ENCODE peak calls at places on chromosomes 16 and 17, in ten cellular contexts. One of them, this sample, is unnamed.

GRCh38 chr16:4968879-4969278 is 10.7 kb downstream of the SEC14L5 start:
- DNase-seq in stimulated activated CD4-positive, alpha-beta T cell treated with anti-CD3 and anti-CD28 coated beads, Interleukin-1b, Interleukin-23, amount 100 ng/mL, for 48 hours: no peak
- DNase-seq in GM19239: no peak
- DNase-seq in amygdala: no peak
- DNase-seq in lower leg skin: no peak
- DNase-seq in astrocyte of the hippocampus: peak
- DNase-seq in ascending aorta: no peak
- DNase-seq in HL-60: no peak
- DNase-seq in T-helper 2 cell: no peak
- DNase-seq in effector CD4-positive, alpha-beta T cell: no peak
- DNase-seq in this sample: no peak

GRCh38 chr16:87652799-87653198 is 50.5 kb downstream of the JPH3 start:
- DNase-seq in HL-60: peak
- DNase-seq in ascending aorta: no peak
- DNase-seq in effector CD4-positive, alpha-beta T cell: no peak
- DNase-seq in amygdala: no peak
- DNase-seq in astrocyte of the hippocampus: no peak
- DNase-seq in stimulated activated CD4-positive, alpha-beta T cell treated with anti-CD3 and anti-CD28 coated beads, Interleukin-1b, Interleukin-23, amount 100 ng/mL, for 48 hours: no peak
- DNase-seq in T-helper 2 cell: no peak
- DNase-seq in GM19239: no peak
- DNase-seq in lower leg skin: no peak
- DNase-seq in this sample: no peak

GRCh38 chr17:64259922-64260321 is 3.1 kb downstream of the TEX2 start:
- DNase-seq in T-helper 2 cell: no peak
- DNase-seq in stimulated activated CD4-positive, alpha-beta T cell treated with anti-CD3 and anti-CD28 coated beads, Interleukin-1b, Interleukin-23, amount 100 ng/mL, for 48 hours: no peak
- DNase-seq in lower leg skin: no peak
- DNase-seq in effector CD4-positive, alpha-beta T cell: no peak
- DNase-seq in astrocyte of the hippocampus: peak
- DNase-seq in HL-60: peak
- DNase-seq in ascending aorta: no peak
- DNase-seq in GM19239: no peak
- DNase-seq in amygdala: no peak
- DNase-seq in this sample: no peak

GRCh38 chr17:14790518-14790917 is 474.6 kb downstream of the PMP22 start:
- DNase-seq in GM19239: no peak
- DNase-seq in stimulated activated CD4-positive, alpha-beta T cell treated with anti-CD3 and anti-CD28 coated beads, Interleukin-1b, Interleukin-23, amount 100 ng/mL, for 48 hours: no peak
- DNase-seq in HL-60: peak
- DNase-seq in lower leg skin: no peak
- DNase-seq in amygdala: no peak
- DNase-seq in effector CD4-positive, alpha-beta T cell: no peak
- DNase-seq in astrocyte of the hippocampus: no peak
- DNase-seq in T-helper 2 cell: no peak
- DNase-seq in ascending aorta: no peak
- DNase-seq in this sample: no peak

GRCh38 chr16:57264950-57265371 is 19.5 kb downstream of the PLLP start:
- DNase-seq in astrocyte of the hippocampus: no peak
- DNase-seq in amygdala: no peak
- DNase-seq in HL-60: no peak
- DNase-seq in lower leg skin: peak
- DNase-seq in T-helper 2 cell: no peak
- DNase-seq in GM19239: no peak
- DNase-seq in ascending aorta: no peak
- DNase-seq in effector CD4-positive, alpha-beta T cell: no peak
- DNase-seq in stimulated activated CD4-positive, alpha-beta T cell treated with anti-CD3 and anti-CD28 coated beads, Interleukin-1b, Interleukin-23, amount 100 ng/mL, for 48 hours: no peak
- DNase-seq in this sample: no peak

GRCh38 chr17:80082403-80083135 is 18.8 kb upstream of the GAA start:
- DNase-seq in GM19239: peak
- DNase-seq in HL-60: peak
- DNase-seq in lower leg skin: peak
- DNase-seq in astrocyte of the hippocampus: peak
- DNase-seq in ascending aorta: peak
- DNase-seq in amygdala: no peak
- DNase-seq in stimulated activated CD4-positive, alpha-beta T cell treated with anti-CD3 and anti-CD28 coated beads, Interleukin-1b, Interleukin-23, amount 100 ng/mL, for 48 hours: peak
- DNase-seq in effector CD4-positive, alpha-beta T cell: peak
- DNase-seq in T-helper 2 cell: peak
- DNase-seq in this sample: peak

GRCh38 chr16:3045758-3046505 is 429 bp upstream of the MMP25 start:
- DNase-seq in effector CD4-positive, alpha-beta T cell: no peak
- DNase-seq in GM19239: peak
- DNase-seq in T-helper 2 cell: no peak
- DNase-seq in HL-60: peak
- DNase-seq in stimulated activated CD4-positive, alpha-beta T cell treated with anti-CD3 and anti-CD28 coated beads, Interleukin-1b, Interleukin-23, amount 100 ng/mL, for 48 hours: no peak
- DNase-seq in lower leg skin: no peak
- DNase-seq in amygdala: no peak
- DNase-seq in astrocyte of the hippocampus: peak
- DNase-seq in ascending aorta: no peak
- DNase-seq in this sample: peak

GRCh38 chr16:24463196-24463945 is 76.0 kb upstream of the RBBP6 start:
- DNase-seq in amygdala: no peak
- DNase-seq in astrocyte of the hippocampus: no peak
- DNase-seq in lower leg skin: no peak
- DNase-seq in ascending aorta: no peak
- DNase-seq in stimulated activated CD4-positive, alpha-beta T cell treated with anti-CD3 and anti-CD28 coated beads, Interleukin-1b, Interleukin-23, amount 100 ng/mL, for 48 hours: no peak
- DNase-seq in GM19239: no peak
- DNase-seq in HL-60: no peak
- DNase-seq in T-helper 2 cell: no peak
- DNase-seq in effector CD4-positive, alpha-beta T cell: no peak
- DNase-seq in this sample: no peak

GRCh38 chr17:14098246-14098645 is 28.9 kb downstream of the COX10 start:
- DNase-seq in ascending aorta: no peak
- DNase-seq in stimulated activated CD4-positive, alpha-beta T cell treated with anti-CD3 and anti-CD28 coated beads, Interleukin-1b, Interleukin-23, amount 100 ng/mL, for 48 hours: no peak
- DNase-seq in lower leg skin: no peak
- DNase-seq in effector CD4-positive, alpha-beta T cell: no peak
- DNase-seq in astrocyte of the hippocampus: no peak
- DNase-seq in T-helper 2 cell: no peak
- DNase-seq in amygdala: no peak
- DNase-seq in HL-60: no peak
- DNase-seq in GM19239: no peak
- DNase-seq in this sample: no peak

GRCh38 chr17:46770818-46771600 is 47.5 kb downstream of the WNT3 start:
- DNase-seq in amygdala: no peak
- DNase-seq in ascending aorta: no peak
- DNase-seq in lower leg skin: no peak
- DNase-seq in T-helper 2 cell: no peak
- DNase-seq in effector CD4-positive, alpha-beta T cell: no peak
- DNase-seq in astrocyte of the hippocampus: peak
- DNase-seq in stimulated activated CD4-positive, alpha-beta T cell treated with anti-CD3 and anti-CD28 coated beads, Interleukin-1b, Interleukin-23, amount 100 ng/mL, for 48 hours: peak
- DNase-seq in HL-60: peak
- DNase-seq in GM19239: peak
- DNase-seq in this sample: peak

GRCh38 chr17:38706625-38707298 is 1.7 kb downstream of the MLLT6 start:
- DNase-seq in GM19239: no peak
- DNase-seq in lower leg skin: no peak
- DNase-seq in stimulated activated CD4-positive, alpha-beta T cell treated with anti-CD3 and anti-CD28 coated beads, Interleukin-1b, Interleukin-23, amount 100 ng/mL, for 48 hours: no peak
- DNase-seq in astrocyte of the hippocampus: no peak
- DNase-seq in HL-60: no peak
- DNase-seq in T-helper 2 cell: no peak
- DNase-seq in amygdala: no peak
- DNase-seq in ascending aorta: peak
- DNase-seq in effector CD4-positive, alpha-beta T cell: peak
- DNase-seq in this sample: no peak

GRCh38 chr17:75647061-75647460 is 13.8 kb downstream of the SMIM5 start:
- DNase-seq in T-helper 2 cell: no peak
- DNase-seq in stimulated activated CD4-positive, alpha-beta T cell treated with anti-CD3 and anti-CD28 coated beads, Interleukin-1b, Interleukin-23, amount 100 ng/mL, for 48 hours: no peak
- DNase-seq in GM19239: no peak
- DNase-seq in ascending aorta: no peak
- DNase-seq in astrocyte of the hippocampus: no peak
- DNase-seq in effector CD4-positive, alpha-beta T cell: no peak
- DNase-seq in amygdala: no peak
- DNase-seq in lower leg skin: no peak
- DNase-seq in HL-60: no peak
- DNase-seq in this sample: no peak

GRCh38 chr17:49952209-49952911 is 16.6 kb upstream of the DLX4 start:
- DNase-seq in amygdala: no peak
- DNase-seq in GM19239: peak
- DNase-seq in HL-60: peak
- DNase-seq in ascending aorta: peak
- DNase-seq in astrocyte of the hippocampus: peak
- DNase-seq in lower leg skin: peak
- DNase-seq in stimulated activated CD4-positive, alpha-beta T cell treated with anti-CD3 and anti-CD28 coated beads, Interleukin-1b, Interleukin-23, amount 100 ng/mL, for 48 hours: peak
- DNase-seq in T-helper 2 cell: peak
- DNase-seq in effector CD4-positive, alpha-beta T cell: peak
- DNase-seq in this sample: peak

GRCh38 chr16:56780646-56781045 is 50.7 kb downstream of the NUP93 start:
- DNase-seq in HL-60: peak
- DNase-seq in effector CD4-positive, alpha-beta T cell: no peak
- DNase-seq in T-helper 2 cell: no peak
- DNase-seq in astrocyte of the hippocampus: no peak
- DNase-seq in ascending aorta: no peak
- DNase-seq in GM19239: no peak
- DNase-seq in lower leg skin: no peak
- DNase-seq in stimulated activated CD4-positive, alpha-beta T cell treated with anti-CD3 and anti-CD28 coated beads, Interleukin-1b, Interleukin-23, amount 100 ng/mL, for 48 hours: no peak
- DNase-seq in amygdala: no peak
- DNase-seq in this sample: no peak